ENCODE peak calls at places on chromosomes 12 and 14, in four cellular contexts. O is kidney, C is tibial nerve, E is OCI-LY7. Z is an unnamed sample.
A peak's percentile ranks its signal among the peaks of the same experiment; 100 is the strongest.

GRCh38 chr14:73764406-73764805 is 50.2 kb upstream of the PNMA1 start:
- DNase-seq in O (no peak), C (no peak), E (no peak), Z (no peak)

GRCh38 chr12:69067713-69068112 is 134.7 kb upstream of the CPM start:
- DNase-seq in O (no peak), C (no peak), E (no peak), Z (no peak)

GRCh38 chr12:124311292-124312109 is 16.6 kb downstream of the RFLNA start:
- DNase-seq in O (no peak), C (no peak), E (no peak), Z (peak; percentile 47)

GRCh38 chr12:5648692-5649338 is 216.9 kb downstream of the NTF3 start:
- DNase-seq in O (no peak), C (peak; percentile 29), E (peak; percentile 44), Z (peak; percentile 73)

GRCh38 chr14:102464006-102464405 is 45.6 kb downstream of the ANKRD9 start:
- DNase-seq in O (no peak), C (no peak), E (no peak), Z (no peak)

GRCh38 chr12:88578821-88579518 is 1.3 kb downstream of the KITLG start:
- DNase-seq in O (peak; percentile 46), C (peak; percentile 13), E (no peak), Z (peak; percentile 61)

GRCh38 chr12:27142102-27142721 is 59.8 kb upstream of the C12orf71 start:
- DNase-seq in O (no peak), C (peak; percentile 80), E (peak; percentile 57), Z (peak; percentile 76)

GRCh38 chr12:30973171-30973570 is 46.6 kb downstream of the TSPAN11 start:
- DNase-seq in O (no peak), C (no peak), E (no peak), Z (no peak)

GRCh38 chr14:51860164-51860835 is at the start of gene GNG2:
- DNase-seq in O (peak; percentile 96), C (peak; percentile 79), E (peak; percentile 89), Z (peak; percentile 63)

GRCh38 chr14:75303415-75303814 is 24.8 kb downstream of the FOS start:
- DNase-seq in O (no peak), C (peak; percentile 75), E (peak; percentile 80), Z (peak; percentile 84)

GRCh38 chr14:66284346-66284745 is 201.8 kb upstream of the CCDC196 start:
- DNase-seq in O (no peak), C (no peak), E (no peak), Z (peak; percentile 5)

GRCh38 chr12:52319097-52319496 is 2.1 kb downstream of the KRT83 start:
- DNase-seq in O (peak; percentile 45), C (no peak), E (peak; percentile 14), Z (no peak)

GRCh38 chr12:106681210-106681609 is 93.3 kb upstream of the RIC8B start:
- DNase-seq in O (no peak), C (no peak), E (no peak), Z (no peak)
- H3K4me3 ChIP-seq in O (no peak overlapping the region), C (no peak overlapping the region), E (no peak overlapping the region), Z (no peak overlapping the region)

DNA sequence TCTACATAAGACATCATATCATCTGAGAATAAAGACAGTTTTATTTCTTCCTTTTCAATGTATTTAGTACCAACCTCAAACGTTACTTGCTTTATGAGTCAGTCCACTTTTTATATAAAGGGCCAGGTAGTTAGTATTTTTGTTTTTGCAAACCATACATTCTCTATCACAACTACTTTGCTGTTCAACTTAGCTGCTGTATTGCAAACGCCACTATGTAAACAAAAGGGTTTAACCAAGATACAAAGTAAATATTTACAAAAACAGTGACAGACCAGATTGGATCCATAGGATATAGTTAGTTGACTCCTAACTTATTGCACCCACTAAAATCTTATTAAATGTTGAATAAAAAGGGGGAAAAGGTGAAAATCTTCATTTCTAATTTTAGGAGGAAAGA is 87.7 kb upstream of the FOXG1 start:
- DNase-seq in O (no peak), C (no peak), E (no peak), Z (no peak)
- H3K27ac ChIP-seq in O (no peak overlapping the region), C (no peak overlapping the region), E (no peak overlapping the region), Z (no peak overlapping the region)

GRCh38 chr14:77105118-77105517 is 7.1 kb downstream of the CIPC start:
- DNase-seq in O (no peak), C (no peak), E (no peak), Z (no peak)

GRCh38 chr14:77104393-77104792 is 6.3 kb downstream of the CIPC start:
- DNase-seq in O (no peak), C (no peak), E (no peak), Z (no peak)

GRCh38 chr14:77106666-77107065 is 8.6 kb downstream of the CIPC start:
- DNase-seq in O (no peak), C (no peak), E (no peak), Z (no peak)

GRCh38 chr14:77103954-77104353 is 5.9 kb downstream of the CIPC start:
- DNase-seq in O (no peak), C (no peak), E (no peak), Z (no peak)

DNA sequence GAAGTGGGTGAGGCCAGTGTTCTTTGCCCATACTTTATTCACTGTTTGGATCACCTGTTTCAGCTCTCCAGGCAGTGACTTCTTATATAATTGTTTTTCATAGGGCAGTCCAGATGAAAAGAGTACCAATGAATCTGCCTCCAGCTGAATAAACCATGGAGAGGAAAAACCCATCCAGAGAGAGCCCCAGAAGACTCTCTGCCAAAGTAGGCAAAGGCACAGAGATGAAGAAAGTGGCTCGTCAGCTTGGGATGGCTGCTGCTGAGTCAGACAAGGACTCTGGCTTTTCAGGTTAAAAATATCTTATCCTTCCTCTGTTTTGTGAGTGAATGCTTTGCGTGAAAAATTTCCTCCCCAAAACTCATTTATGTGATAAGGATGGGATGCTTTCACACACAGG is 7.5 kb downstream of the CIPC start:
- DNase-seq in O (no peak), C (no peak), E (no peak), Z (no peak)
- H3K4me1 ChIP-seq in O (peaks cover 15% of the 10 kb centered on the region), C (no peaks in the 10 kb centered on the region), E (peaks cover 20% of the 10 kb centered on the region), Z (no peaks in the 10 kb centered on the region)

GRCh38 chr12:22332191-22332590 is 2.3 kb downstream of the ST8SIA1 start:
- DNase-seq in O (no peak), C (no peak), E (no peak), Z (no peak)
- H3K4me3 ChIP-seq in O (no peak overlapping the region), C (no peak overlapping the region), E (no peak overlapping the region), Z (no peak overlapping the region)

GRCh38 chr12:110048242-110049027 is at the start of gene C12orf76:
- DNase-seq in O (peak; percentile 99), C (peak; percentile 90), E (peak; percentile 97), Z (peak; percentile 98)
- H3K27ac ChIP-seq in O (peak within 1 kb of the TSS; percentile 65), C (peak within 1 kb of the TSS; percentile 75), E (peak within 1 kb of the TSS; percentile 98), Z (peak within 1 kb of the TSS; percentile 87)

GRCh38 chr14:71339650-71340415 is 432.6 kb downstream of the PCNX1 start:
- DNase-seq in O (no peak), C (no peak), E (no peak), Z (peak; percentile 84)
- H3K4me1 ChIP-seq in O (no peaks in the 10 kb centered on the region), C (no peaks in the 10 kb centered on the region), E (no peaks in the 10 kb centered on the region), Z (peaks cover 2% of the 10 kb centered on the region)

GRCh38 chr12:120228291-120229070 is 27.6 kb upstream of the RPLP0 start:
- DNase-seq in O (peak; percentile 93), C (peak; percentile 80), E (peak; percentile 91), Z (peak; percentile 97)
- H3K4me3 ChIP-seq in O (peak overlapping the region; percentile 48), C (peak overlapping the region; percentile 27), E (peak overlapping the region; percentile 43), Z (no peak overlapping the region)

GRCh38 chr12:92124708-92125067 is 21.0 kb downstream of the BTG1 start:
- DNase-seq in O (no peak), C (no peak), E (no peak), Z (no peak)

GRCh38 chr12:92123780-92124707 is 21.6 kb downstream of the BTG1 start:
- DNase-seq in O (no peak), C (no peak), E (no peak), Z (no peak)

GRCh38 chr12:92118826-92119536 is 26.7 kb downstream of the BTG1 start:
- DNase-seq in O (no peak), C (no peak), E (no peak), Z (no peak)

GRCh38 chr12:92121826-92122225 is 23.8 kb downstream of the BTG1 start:
- DNase-seq in O (no peak), C (no peak), E (no peak), Z (no peak)

GRCh38 chr12:92122941-92123779 is 22.5 kb downstream of the BTG1 start:
- DNase-seq in O (no peak), C (no peak), E (no peak), Z (no peak)
- H3K27ac ChIP-seq in O (no peak overlapping the region), C (no peak overlapping the region), E (no peak overlapping the region), Z (no peak overlapping the region)

DNA sequence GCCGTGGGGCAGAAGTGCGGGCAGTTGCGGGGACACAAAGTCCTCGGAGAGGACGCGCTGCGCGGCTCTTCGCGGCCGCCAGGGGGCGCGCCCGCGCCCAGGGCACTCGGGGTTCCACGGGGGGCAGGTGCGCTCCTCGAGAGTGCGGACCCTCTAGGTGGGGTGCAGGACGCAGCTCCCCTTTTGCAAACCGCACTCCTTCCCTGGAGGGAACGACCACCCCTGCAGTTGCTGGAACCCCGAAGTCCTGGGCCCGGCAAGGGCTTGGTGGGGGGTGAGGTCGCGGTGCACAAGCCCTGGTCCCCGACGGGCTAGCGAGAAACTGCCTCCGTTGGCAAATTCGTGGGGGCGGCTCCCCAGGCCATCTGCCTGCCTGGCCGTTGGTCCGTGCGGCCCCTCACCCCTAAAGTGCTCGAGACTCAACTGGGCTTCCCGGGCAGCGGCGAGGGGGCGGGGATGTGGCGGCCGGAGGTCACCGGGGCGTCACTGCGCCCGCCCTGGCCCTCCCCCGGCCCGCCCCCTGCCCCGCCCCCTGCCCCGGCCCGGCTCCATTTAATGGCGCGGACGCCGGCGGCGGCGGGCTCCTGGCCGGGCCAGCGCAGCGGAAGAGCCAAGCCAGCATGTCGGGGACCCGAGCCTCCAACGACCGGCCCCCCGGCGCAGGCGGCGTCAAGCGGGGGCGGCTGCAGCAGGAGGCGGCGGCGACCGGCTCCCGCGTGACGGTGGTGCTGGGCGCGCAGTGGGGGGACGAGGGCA is at the start of gene ADSS1:
- DNase-seq in O (peak; percentile 91), C (peak; percentile 38), E (peak; percentile 54), Z (peak; percentile 66)
- H3K4me1 ChIP-seq in O (peaks cover 29% of the 10 kb centered on the region), C (no peaks in the 10 kb centered on the region), E (no peaks in the 10 kb centered on the region), Z (peaks cover 4% of the 10 kb centered on the region)

Z was measured in small intestine.